ENCODE peak calls at places on chromosomes 5 and 9, in five cellular contexts. P, C, Q, V and F are unnamed samples.

GRCh38 chr9:15735083-15735974 is 182.5 kb downstream of the CCDC171 start:
- DNase-seq in V (no peak), C (no peak), P (no peak), Q (no peak), F (no peak)

GRCh38 chr5:67989457-67989856 is 226.1 kb upstream of the PIK3R1 start:
- DNase-seq in C (no peak), V (no peak), Q (no peak), P (no peak), F (no peak)

GRCh38 chr9:129570450-129571297 is 50.2 kb downstream of the C9orf50 start:
- DNase-seq in C (no peak), P (peak; percentile 75), Q (no peak), V (peak; percentile 56), F (no peak)

GRCh38 chr9:2281031-2281802 is 266.1 kb downstream of the SMARCA2 start:
- DNase-seq in C (no peak), P (no peak), V (peak; percentile 80), Q (no peak), F (no peak)

GRCh38 chr5:168288349-168289245 is 2.8 kb upstream of the WWC1 start:
- DNase-seq in Q (no peak), P (peak; percentile 70), C (no peak), V (no peak), F (no peak)

GRCh38 chr9:99416007-99416406 is 193.9 kb downstream of the SEC61B start:
- DNase-seq in P (no peak), V (no peak), Q (no peak), C (no peak), F (no peak)

GRCh38 chr5:159155960-159156359 is 53.4 kb downstream of the RNF145 start:
- DNase-seq in Q (no peak), V (no peak), P (no peak), C (no peak), F (no peak)

GRCh38 chr5:149172261-149172660 is 31.0 kb downstream of the ABLIM3 start:
- DNase-seq in P (no peak), Q (no peak), C (no peak), V (no peak), F (no peak)

GRCh38 chr9:18185196-18185595 is 288.8 kb upstream of the ADAMTSL1 start:
- DNase-seq in C (no peak), P (no peak), Q (no peak), V (no peak), F (no peak)

GRCh38 chr9:114621975-114622609 is 11.0 kb downstream of the TMEM268 start:
- DNase-seq in P (no peak), C (no peak), Q (no peak), V (no peak), F (no peak)

GRCh38 chr5:124923131-124923530 is 176.7 kb upstream of the ZNF608 start:
- DNase-seq in V (no peak), Q (no peak), C (no peak), P (no peak), F (no peak)

GRCh38 chr5:116068028-116068632 is 16.7 kb upstream of the COMMD10 start:
- DNase-seq in C (no peak), P (peak; percentile 44), Q (peak; percentile 32), V (no peak), F (no peak)

GRCh38 chr9:81548911-81549310 is 140.4 kb downstream of the TLE1 start:
- DNase-seq in C (no peak), Q (no peak), P (no peak), V (no peak), F (no peak)

GRCh38 chr9:127059030-127059429 is 63.4 kb downstream of the ANGPTL2 start:
- DNase-seq in P (no peak), C (no peak), V (no peak), Q (no peak), F (no peak)

GRCh38 chr5:42989198-42989597 is 50.9 kb downstream of the ANXA2R start:
- DNase-seq in C (no peak), P (no peak), V (no peak), Q (no peak), F (no peak)

GRCh38 chr5:163362806-163363788 is 74.3 kb upstream of the CCNG1 start:
- DNase-seq in C (no peak), Q (peak; percentile 55), V (no peak), P (no peak), F (no peak)

GRCh38 chr5:14036514-14036913 is 92.0 kb upstream of the DNAH5 start:
- DNase-seq in Q (no peak), V (no peak), P (no peak), C (no peak), F (no peak)

GRCh38 chr5:93421498-93421897 is 159.5 kb downstream of the NR2F1-AS1 start:
- DNase-seq in Q (no peak), C (no peak), P (no peak), V (peak; percentile 57), F (no peak)

DNA sequence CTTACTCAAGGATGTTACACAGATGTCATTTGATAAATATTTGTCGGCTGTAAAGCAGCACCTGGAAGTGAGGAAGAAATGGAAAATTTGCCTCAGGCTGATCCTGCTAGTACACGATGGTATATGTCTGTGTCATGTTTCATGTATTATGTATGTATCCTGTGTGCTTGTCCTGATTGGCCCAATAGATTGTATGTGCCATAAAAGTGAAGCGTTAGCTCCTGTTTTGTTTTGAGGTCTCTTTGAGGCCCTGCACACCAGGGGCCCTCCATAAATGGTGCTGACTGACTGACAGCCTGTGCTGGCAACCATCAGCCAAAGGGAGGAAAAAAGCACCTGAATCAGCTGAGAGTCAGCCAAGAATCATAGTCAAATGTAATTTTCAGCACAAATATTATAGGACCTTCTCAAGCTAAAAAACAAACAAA is 11.8 kb upstream of the LNPEP start:
- DNase-seq in P (no peak), Q (peak; percentile 24), C (no peak), V (no peak), F (no peak)
- TF ChIP-seq TAF1 in P (no peak), Q (no peak), C (no peak), V (no peak), F (no peak)

GRCh38 chr5:142486581-142486980 is 161.8 kb upstream of the SPRY4 start:
- DNase-seq in V (no peak), Q (no peak), C (no peak), P (no peak), F (no peak)

GRCh38 chr5:142481410-142481809 is 156.6 kb upstream of the SPRY4 start:
- DNase-seq in P (no peak), Q (no peak), V (no peak), C (no peak), F (no peak)

GRCh38 chr5:142482207-142482606 is 157.4 kb upstream of the SPRY4 start:
- DNase-seq in Q (no peak), V (no peak), P (peak; percentile 69), C (no peak), F (no peak)

GRCh38 chr5:142484821-142485387 is 160.1 kb upstream of the SPRY4 start:
- DNase-seq in P (peak; percentile 29), C (no peak), Q (no peak), V (no peak), F (no peak)

GRCh38 chr5:142486020-142486419 is 161.2 kb upstream of the SPRY4 start:
- DNase-seq in Q (no peak), C (no peak), V (no peak), P (no peak), F (no peak)
- TF ChIP-seq TAF1 in Q (no peak), C (no peak), V (no peak), P (no peak), F (no peak)

GRCh38 chr5:74422671-74423070 is 217.9 kb downstream of the ENC1 start:
- DNase-seq in Q (no peak), P (no peak), C (no peak), V (no peak), F (no peak)
- TF ChIP-seq TAF1 in Q (no peak), P (no peak), C (no peak), V (no peak), F (no peak)

DNA sequence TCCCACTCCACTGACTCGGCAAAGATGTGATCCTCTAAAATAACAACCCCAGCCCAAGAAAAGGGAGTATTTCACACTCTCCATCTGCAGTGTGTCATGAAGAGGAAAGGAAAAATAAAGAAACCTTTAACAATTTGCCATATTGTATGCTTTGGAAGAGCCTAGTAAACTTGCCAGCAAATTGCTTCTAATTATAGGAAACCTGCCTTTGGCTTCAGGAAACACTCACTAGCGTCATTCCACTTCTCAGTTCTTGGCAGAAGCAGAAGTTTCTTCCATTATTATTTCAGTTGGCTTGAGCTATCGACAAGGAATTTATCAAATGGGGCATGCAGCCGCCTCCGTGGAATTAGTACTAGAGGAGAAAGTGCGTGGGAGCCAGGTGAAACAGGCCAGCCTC is 303.1 kb downstream of the NSG2 start:
- DNase-seq in C (no peak), V (no peak), P (no peak), Q (no peak), F (no peak)
- TF ChIP-seq TAF1 in C (no peak), V (no peak), P (no peak), Q (no peak), F (no peak)

DNA sequence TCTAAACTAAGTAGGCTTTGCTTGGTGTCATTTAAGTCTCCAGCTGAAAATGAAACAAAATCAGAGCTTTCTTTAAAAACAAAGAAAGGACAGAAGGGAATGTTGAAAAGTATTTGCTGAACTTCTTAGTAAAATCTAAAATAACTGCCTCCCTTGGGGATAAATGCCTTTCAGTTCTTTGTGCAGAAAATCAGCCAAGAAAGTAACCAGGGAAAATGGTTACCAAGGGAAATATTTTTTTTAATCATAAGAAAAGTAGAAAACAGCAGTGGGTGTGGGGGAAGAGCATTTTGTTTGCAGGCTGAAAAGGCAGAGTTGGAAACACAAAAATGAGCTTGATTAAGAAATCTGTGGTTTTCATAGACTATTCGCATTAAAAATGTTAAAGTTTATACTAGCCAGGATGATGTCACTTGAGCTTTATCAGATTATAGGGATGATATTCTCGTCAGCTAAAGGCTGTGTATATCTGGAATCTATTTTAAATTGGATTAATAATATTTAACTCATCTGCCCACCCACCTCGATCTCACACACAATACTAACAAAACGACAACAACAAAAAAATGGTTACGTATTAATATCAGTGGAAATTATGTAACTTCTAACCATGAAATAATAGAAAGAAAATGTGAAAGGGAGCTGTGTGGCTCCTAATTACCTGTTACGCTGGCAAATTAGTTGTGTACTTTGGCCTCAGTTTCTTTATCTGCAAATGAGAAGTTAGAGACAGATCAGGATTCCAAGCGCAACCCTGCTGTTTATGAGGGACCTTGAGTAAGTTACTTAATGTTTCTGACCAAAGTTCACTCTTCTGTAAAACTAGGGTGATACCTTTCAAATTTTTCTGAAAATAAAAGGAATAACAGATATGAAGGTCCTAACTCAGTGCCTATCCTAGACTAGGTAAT is at the start of gene ECM2:
- DNase-seq in C (no peak), V (no peak), Q (no peak), P (no peak), F (no peak)
- TF ChIP-seq TAF1 in C (no peak), V (no peak), Q (no peak), P (no peak), F (no peak)

GRCh38 chr5:180522350-180522749 is 28.2 kb downstream of the CNOT6 start:
- DNase-seq in C (no peak), P (no peak), V (no peak), Q (no peak), F (no peak)
- TF ChIP-seq TAF1 in C (no peak), P (no peak), V (no peak), Q (no peak), F (no peak)

GRCh38 chr9:38079410-38080105 is 10.5 kb upstream of the SHB start:
- DNase-seq in P (no peak), V (peak; percentile 35), Q (no peak), C (no peak), F (no peak)

GRCh38 chr9:38073882-38074281 is 4.9 kb upstream of the SHB start:
- DNase-seq in V (no peak), C (no peak), Q (no peak), P (no peak), F (no peak)

GRCh38 chr9:38074441-38074943 is 5.5 kb upstream of the SHB start:
- DNase-seq in C (no peak), Q (no peak), V (no peak), P (peak; percentile 72), F (no peak)

GRCh38 chr9:38075272-38075671 is 6.2 kb upstream of the SHB start:
- DNase-seq in V (no peak), C (no peak), Q (no peak), P (no peak), F (no peak)
- TF ChIP-seq TAF1 in V (no peak), C (no peak), Q (no peak), P (no peak), F (no peak)